ENCODE peak calls at places on chromosome 15, in seven cellular contexts. One of them, this sample, is unnamed.
A peak's percentile ranks its signal among the peaks of the same experiment; 100 is the strongest.

GRCh38 chr15:47778263-47778770 is 61.0 kb downstream of the SEMA6D start:
- DNase-seq in CD8-positive, alpha-beta T cell: no peak
- DNase-seq in right lobe of liver: no peak
- DNase-seq in fibroblast of pulmonary artery: no peak
- DNase-seq in A549: no peak
- DNase-seq in heart left ventricle: no peak
- DNase-seq in choroid plexus epithelial cell: no peak
- DNase-seq in this sample: no peak

GRCh38 chr15:70034596-70034995 is 63.1 kb downstream of the TLE3 start:
- DNase-seq in CD8-positive, alpha-beta T cell: no peak
- DNase-seq in right lobe of liver: no peak
- DNase-seq in fibroblast of pulmonary artery: no peak
- DNase-seq in A549: no peak
- DNase-seq in heart left ventricle: no peak
- DNase-seq in choroid plexus epithelial cell: no peak
- DNase-seq in this sample: no peak

GRCh38 chr15:59976480-59976879 is 27.6 kb upstream of the FOXB1 start:
- DNase-seq in CD8-positive, alpha-beta T cell: peak; percentile 48
- DNase-seq in right lobe of liver: no peak
- DNase-seq in fibroblast of pulmonary artery: no peak
- DNase-seq in A549: no peak
- DNase-seq in heart left ventricle: no peak
- DNase-seq in choroid plexus epithelial cell: no peak
- DNase-seq in this sample: no peak

GRCh38 chr15:57118013-57118799 is 199.8 kb downstream of the TCF12 start:
- DNase-seq in CD8-positive, alpha-beta T cell: no peak
- DNase-seq in right lobe of liver: no peak
- DNase-seq in fibroblast of pulmonary artery: peak; percentile 48
- DNase-seq in A549: no peak
- DNase-seq in heart left ventricle: no peak
- DNase-seq in choroid plexus epithelial cell: peak; percentile 57
- DNase-seq in this sample: no peak

GRCh38 chr15:68503791-68504720 is 72.1 kb upstream of the ITGA11 start:
- DNase-seq in CD8-positive, alpha-beta T cell: no peak
- DNase-seq in right lobe of liver: no peak
- DNase-seq in fibroblast of pulmonary artery: no peak
- DNase-seq in A549: no peak
- DNase-seq in heart left ventricle: no peak
- DNase-seq in choroid plexus epithelial cell: peak; percentile 53
- DNase-seq in this sample: no peak

GRCh38 chr15:67183443-67184169 is 70.9 kb downstream of the AAGAB start:
- DNase-seq in CD8-positive, alpha-beta T cell: no peak
- DNase-seq in right lobe of liver: no peak
- DNase-seq in fibroblast of pulmonary artery: no peak
- DNase-seq in A549: no peak
- DNase-seq in heart left ventricle: no peak
- DNase-seq in choroid plexus epithelial cell: peak; percentile 55
- DNase-seq in this sample: no peak

GRCh38 chr15:80174017-80174746 is 21.4 kb downstream of the FAH start:
- DNase-seq in CD8-positive, alpha-beta T cell: no peak
- DNase-seq in right lobe of liver: peak; percentile 73
- DNase-seq in fibroblast of pulmonary artery: peak; percentile 86
- DNase-seq in A549: no peak
- DNase-seq in heart left ventricle: peak; percentile 37
- DNase-seq in choroid plexus epithelial cell: peak; percentile 64
- DNase-seq in this sample: no peak

GRCh38 chr15:93030430-93031102 is 58.4 kb downstream of the RGMA start:
- DNase-seq in CD8-positive, alpha-beta T cell: peak; percentile 47
- DNase-seq in right lobe of liver: peak; percentile 61
- DNase-seq in fibroblast of pulmonary artery: peak; percentile 70
- DNase-seq in A549: peak; percentile 91
- DNase-seq in heart left ventricle: peak; percentile 68
- DNase-seq in choroid plexus epithelial cell: peak; percentile 74
- DNase-seq in this sample: peak; percentile 57

GRCh38 chr15:41933771-41934170 is 38.6 kb downstream of the EHD4 start:
- DNase-seq in CD8-positive, alpha-beta T cell: no peak
- DNase-seq in right lobe of liver: no peak
- DNase-seq in fibroblast of pulmonary artery: no peak
- DNase-seq in A549: no peak
- DNase-seq in heart left ventricle: no peak
- DNase-seq in choroid plexus epithelial cell: no peak
- DNase-seq in this sample: no peak

GRCh38 chr15:73753250-73754130 is at the start of gene INSYN1:
- DNase-seq in CD8-positive, alpha-beta T cell: no peak
- DNase-seq in right lobe of liver: peak; percentile 29
- DNase-seq in fibroblast of pulmonary artery: peak; percentile 44
- DNase-seq in A549: peak; percentile 19
- DNase-seq in heart left ventricle: peak; percentile 65
- DNase-seq in choroid plexus epithelial cell: peak; percentile 48
- DNase-seq in this sample: peak; percentile 8

GRCh38 chr15:32637704-32638103 is 3.8 kb upstream of the SCG5 start:
- DNase-seq in CD8-positive, alpha-beta T cell: no peak
- DNase-seq in right lobe of liver: no peak
- DNase-seq in fibroblast of pulmonary artery: no peak
- DNase-seq in A549: no peak
- DNase-seq in heart left ventricle: no peak
- DNase-seq in choroid plexus epithelial cell: no peak
- DNase-seq in this sample: no peak

GRCh38 chr15:35624881-35625280 is 78.9 kb upstream of the DPH6 start:
- DNase-seq in CD8-positive, alpha-beta T cell: no peak
- DNase-seq in right lobe of liver: peak; percentile 41
- DNase-seq in fibroblast of pulmonary artery: peak; percentile 93
- DNase-seq in A549: no peak
- DNase-seq in heart left ventricle: no peak
- DNase-seq in choroid plexus epithelial cell: peak; percentile 97
- DNase-seq in this sample: no peak

GRCh38 chr15:33064878-33065277 is 129.6 kb downstream of the FMN1 start:
- DNase-seq in CD8-positive, alpha-beta T cell: no peak
- DNase-seq in right lobe of liver: no peak
- DNase-seq in fibroblast of pulmonary artery: peak; percentile 17
- DNase-seq in A549: no peak
- DNase-seq in heart left ventricle: no peak
- DNase-seq in choroid plexus epithelial cell: peak; percentile 77
- DNase-seq in this sample: no peak

GRCh38 chr15:79743032-79743431 is 153.8 kb downstream of the MTHFS start:
- DNase-seq in CD8-positive, alpha-beta T cell: no peak
- DNase-seq in right lobe of liver: no peak
- DNase-seq in fibroblast of pulmonary artery: no peak
- DNase-seq in A549: no peak
- DNase-seq in heart left ventricle: no peak
- DNase-seq in choroid plexus epithelial cell: no peak
- DNase-seq in this sample: no peak

GRCh38 chr15:47806008-47806407 is 88.7 kb downstream of the SEMA6D start:
- DNase-seq in CD8-positive, alpha-beta T cell: no peak
- DNase-seq in right lobe of liver: no peak
- DNase-seq in fibroblast of pulmonary artery: no peak
- DNase-seq in A549: no peak
- DNase-seq in heart left ventricle: no peak
- DNase-seq in choroid plexus epithelial cell: no peak
- DNase-seq in this sample: no peak

GRCh38 chr15:63331456-63331855 is 50.2 kb downstream of the CA12 start:
- DNase-seq in CD8-positive, alpha-beta T cell: no peak
- DNase-seq in right lobe of liver: no peak
- DNase-seq in fibroblast of pulmonary artery: no peak
- DNase-seq in A549: no peak
- DNase-seq in heart left ventricle: no peak
- DNase-seq in choroid plexus epithelial cell: no peak
- DNase-seq in this sample: no peak

GRCh38 chr15:62569460-62570404 is 404.6 kb upstream of the C2CD4B start:
- DNase-seq in CD8-positive, alpha-beta T cell: no peak
- DNase-seq in right lobe of liver: peak; percentile 79
- DNase-seq in fibroblast of pulmonary artery: peak; percentile 71
- DNase-seq in A549: peak; percentile 79
- DNase-seq in heart left ventricle: peak; percentile 39
- DNase-seq in choroid plexus epithelial cell: peak; percentile 76
- DNase-seq in this sample: peak; percentile 81

GRCh38 chr15:92655178-92655995 is at the start of gene FAM174B:
- DNase-seq in CD8-positive, alpha-beta T cell: peak; percentile 11
- DNase-seq in right lobe of liver: peak; percentile 70
- DNase-seq in fibroblast of pulmonary artery: peak; percentile 5
- DNase-seq in A549: peak; percentile 65
- DNase-seq in heart left ventricle: peak; percentile 50
- DNase-seq in choroid plexus epithelial cell: no peak
- DNase-seq in this sample: peak; percentile 88

GRCh38 chr15:41585140-41586047 is 26.4 kb downstream of the TYRO3 start:
- DNase-seq in CD8-positive, alpha-beta T cell: peak; percentile 2
- DNase-seq in right lobe of liver: peak; percentile 58
- DNase-seq in fibroblast of pulmonary artery: peak; percentile 69
- DNase-seq in A549: peak; percentile 35
- DNase-seq in heart left ventricle: no peak
- DNase-seq in choroid plexus epithelial cell: peak; percentile 64
- DNase-seq in this sample: peak; percentile 57

GRCh38 chr15:64096486-64097431 is 977 bp downstream of the SNX1 start:
- DNase-seq in CD8-positive, alpha-beta T cell: no peak
- DNase-seq in right lobe of liver: peak; percentile 43
- DNase-seq in fibroblast of pulmonary artery: peak; percentile 64
- DNase-seq in A549: peak; percentile 57
- DNase-seq in heart left ventricle: no peak
- DNase-seq in choroid plexus epithelial cell: peak; percentile 69
- DNase-seq in this sample: no peak

GRCh38 chr15:31476866-31477265 is 150.2 kb downstream of the KLF13 start:
- DNase-seq in CD8-positive, alpha-beta T cell: no peak
- DNase-seq in right lobe of liver: no peak
- DNase-seq in fibroblast of pulmonary artery: no peak
- DNase-seq in A549: no peak
- DNase-seq in heart left ventricle: no peak
- DNase-seq in choroid plexus epithelial cell: no peak
- DNase-seq in this sample: no peak

GRCh38 chr15:82140859-82141258 is 95.0 kb upstream of the MEX3B start:
- DNase-seq in CD8-positive, alpha-beta T cell: no peak
- DNase-seq in right lobe of liver: no peak
- DNase-seq in fibroblast of pulmonary artery: no peak
- DNase-seq in A549: no peak
- DNase-seq in heart left ventricle: no peak
- DNase-seq in choroid plexus epithelial cell: no peak
- DNase-seq in this sample: no peak
- H3K4me3 ChIP-seq in CD8-positive, alpha-beta T cell: no peak overlapping the region
- H3K4me3 ChIP-seq in right lobe of liver: no peak overlapping the region
- H3K4me3 ChIP-seq in fibroblast of pulmonary artery: no peak overlapping the region
- H3K4me3 ChIP-seq in A549: no peak overlapping the region
- H3K4me3 ChIP-seq in heart left ventricle: no peak overlapping the region
- H3K4me3 ChIP-seq in choroid plexus epithelial cell: no peak overlapping the region
- H3K4me3 ChIP-seq in this sample: no peak overlapping the region

DNA sequence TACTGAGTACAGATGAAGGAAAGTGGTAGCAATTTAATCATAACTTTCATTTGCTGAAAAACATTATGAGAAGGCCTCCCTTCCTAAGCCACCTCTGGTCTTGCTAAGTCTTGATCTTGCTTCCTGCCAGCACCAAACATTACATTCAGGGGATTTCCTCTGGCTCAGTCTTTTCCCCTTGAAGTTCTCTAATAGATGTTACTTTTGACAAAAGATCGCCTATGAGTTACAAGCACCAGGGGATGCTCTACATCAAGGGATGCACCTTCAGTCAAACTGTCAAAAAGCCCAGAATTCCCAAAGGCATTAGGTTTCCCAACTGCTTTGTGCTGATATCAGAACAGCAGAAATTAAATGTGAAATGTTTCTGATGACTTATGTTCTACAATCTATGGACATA is 47.3 kb downstream of the AQP9 start:
- DNase-seq in CD8-positive, alpha-beta T cell: no peak
- DNase-seq in right lobe of liver: no peak
- DNase-seq in fibroblast of pulmonary artery: peak; percentile 58
- DNase-seq in A549: no peak
- DNase-seq in heart left ventricle: no peak
- DNase-seq in choroid plexus epithelial cell: peak; percentile 42
- DNase-seq in this sample: no peak
- TF ChIP-seq CTCF in CD8-positive, alpha-beta T cell: no peak
- TF ChIP-seq CTCF in right lobe of liver: no peak
- TF ChIP-seq CTCF in fibroblast of pulmonary artery: peak; percentile 43
- TF ChIP-seq CTCF in A549: no peak
- TF ChIP-seq CTCF in heart left ventricle: no peak
- TF ChIP-seq CTCF in choroid plexus epithelial cell: peak; percentile 51
- TF ChIP-seq CTCF in this sample: no peak

GRCh38 chr15:29452881-29453731 is 183.5 kb upstream of the NSMCE3 start:
- DNase-seq in CD8-positive, alpha-beta T cell: no peak
- DNase-seq in right lobe of liver: no peak
- DNase-seq in fibroblast of pulmonary artery: peak; percentile 1
- DNase-seq in A549: no peak
- DNase-seq in heart left ventricle: no peak
- DNase-seq in choroid plexus epithelial cell: no peak
- DNase-seq in this sample: no peak
- H3K4me3 ChIP-seq in CD8-positive, alpha-beta T cell: no peak overlapping the region
- H3K4me3 ChIP-seq in right lobe of liver: no peak overlapping the region
- H3K4me3 ChIP-seq in fibroblast of pulmonary artery: no peak overlapping the region
- H3K4me3 ChIP-seq in A549: no peak overlapping the region
- H3K4me3 ChIP-seq in heart left ventricle: no peak overlapping the region
- H3K4me3 ChIP-seq in choroid plexus epithelial cell: no peak overlapping the region
- H3K4me3 ChIP-seq in this sample: no peak overlapping the region

DNA sequence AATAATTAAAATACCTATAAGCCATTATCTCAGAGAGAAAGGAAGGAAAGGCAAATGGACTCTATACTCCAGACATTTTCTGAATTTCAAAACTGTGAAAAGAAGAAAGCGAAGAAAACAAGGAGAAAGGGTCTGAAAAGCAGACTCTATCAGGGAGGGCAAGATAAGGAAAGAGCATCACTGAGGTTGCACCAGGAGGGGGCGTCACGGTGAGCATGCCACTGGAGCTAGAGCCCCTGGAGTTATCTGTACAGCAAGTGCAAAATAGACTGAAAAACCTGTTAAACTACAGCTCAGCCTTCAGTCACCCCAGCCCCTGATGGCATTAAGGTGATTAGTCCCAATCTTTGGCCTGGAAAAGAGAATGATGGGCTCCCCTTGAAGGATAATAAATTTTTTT is 514.3 kb downstream of the GABRG3 start:
- DNase-seq in CD8-positive, alpha-beta T cell: no peak
- DNase-seq in right lobe of liver: no peak
- DNase-seq in fibroblast of pulmonary artery: no peak
- DNase-seq in A549: no peak
- DNase-seq in heart left ventricle: no peak
- DNase-seq in choroid plexus epithelial cell: no peak
- DNase-seq in this sample: no peak
- TF ChIP-seq CTCF in CD8-positive, alpha-beta T cell: no peak
- TF ChIP-seq CTCF in right lobe of liver: no peak
- TF ChIP-seq CTCF in fibroblast of pulmonary artery: no peak
- TF ChIP-seq CTCF in A549: no peak
- TF ChIP-seq CTCF in heart left ventricle: no peak
- TF ChIP-seq CTCF in choroid plexus epithelial cell: no peak
- TF ChIP-seq CTCF in this sample: no peak

This sample was measured in pancreas.